ENCODE peak calls at places on chromosomes 6 and 20, in ten cellular contexts. F is cardiac muscle cell, K is OCI-LY7, P is psoas muscle, T is K562, C is tibial nerve, R is HepG2, Z is IMR-90, E is endothelial cell of umbilical vein, M is mesenchymal stem cell. O is an unnamed sample.

GRCh38 chr20:37430778-37431460 is 85.0 kb downstream of the SRC start:
- DNase-seq in F (no peak), K (no peak), P (no peak), T (no peak), C (no peak), R (no peak), Z (no peak), E (no peak), M (no peak), O (no peak)

GRCh38 chr6:21312118-21312517 is 281.4 kb upstream of the SOX4 start:
- DNase-seq in F (no peak), K (no peak), P (no peak), T (no peak), C (no peak), R (no peak), Z (no peak), E (no peak), M (no peak), O (no peak)

GRCh38 chr6:85464260-85464644 is 14.4 kb downstream of the NT5E start:
- DNase-seq in F (no peak), K (no peak), P (no peak), T (no peak), C (no peak), R (no peak), Z (peak; percentile 98), E (peak; percentile 98), M (peak; percentile 99), O (peak; percentile 85)

GRCh38 chr20:10040070-10040970 is 5.5 kb downstream of the ANKEF1 start:
- DNase-seq in F (no peak), K (no peak), P (no peak), T (no peak), C (no peak), R (peak; percentile 80), Z (peak; percentile 85), E (peak; percentile 74), M (peak; percentile 88), O (peak; percentile 13)

GRCh38 chr6:143336446-143337152 is 113.9 kb downstream of the ADAT2 start:
- DNase-seq in F (no peak), K (no peak), P (no peak), T (no peak), C (no peak), R (no peak), Z (peak; percentile 69), E (no peak), M (peak; percentile 47), O (peak; percentile 6)

GRCh38 chr6:105798057-105798456 is 288.1 kb upstream of the PRDM1 start:
- DNase-seq in F (no peak), K (no peak), P (no peak), T (no peak), C (peak; percentile 67), R (no peak), Z (peak; percentile 81), E (no peak), M (peak; percentile 74), O (peak; percentile 38)

GRCh38 chr6:34926655-34927054 is 37.6 kb downstream of the ANKS1A start:
- DNase-seq in F (no peak), K (no peak), P (no peak), T (no peak), C (no peak), R (no peak), Z (peak; percentile 64), E (no peak), M (peak; percentile 16), O (no peak)

GRCh38 chr6:19035454-19035853 is 648.3 kb downstream of the RNF144B start:
- DNase-seq in F (no peak), K (no peak), P (no peak), T (no peak), C (no peak), R (no peak), Z (no peak), E (no peak), M (no peak), O (no peak)

GRCh38 chr6:105384004-105384403 is 18.9 kb downstream of the PREP start:
- DNase-seq in F (no peak), K (no peak), P (no peak), T (peak; percentile 59), C (no peak), R (no peak), Z (no peak), E (no peak), M (no peak), O (no peak)

GRCh38 chr6:34953084-34954025 is 64.3 kb downstream of the ANKS1A start:
- DNase-seq in F (no peak), K (no peak), P (no peak), T (no peak), C (no peak), R (peak; percentile 97), Z (peak; percentile 80), E (peak; percentile 70), M (peak; percentile 91), O (no peak)

GRCh38 chr6:156437084-156437879 is 339.9 kb upstream of the ARID1B start:
- DNase-seq in F (no peak), K (no peak), P (no peak), T (no peak), C (no peak), R (no peak), Z (no peak), E (no peak), M (no peak), O (no peak)

GRCh38 chr6:139349464-139350020 is 24.9 kb downstream of the CITED2 start:
- DNase-seq in F (no peak), K (no peak), P (no peak), T (no peak), C (no peak), R (no peak), Z (no peak), E (no peak), M (no peak), O (no peak)

GRCh38 chr6:170243791-170244291 is 47.0 kb downstream of the DLL1 start:
- DNase-seq in F (no peak), K (no peak), P (no peak), T (no peak), C (no peak), R (no peak), Z (no peak), E (no peak), M (no peak), O (no peak)

GRCh38 chr20:31236953-31237352 is 20.5 kb upstream of the DEFB115 start:
- DNase-seq in F (no peak), K (no peak), P (no peak), T (no peak), C (no peak), R (no peak), Z (no peak), E (no peak), M (no peak), O (no peak)
- H3K9me3 ChIP-seq in F (peaks cover 25% of the 10 kb centered on the region), K (peaks cover 75% of the 10 kb centered on the region), P (peaks cover 59% of the 10 kb centered on the region), T (no peaks in the 10 kb centered on the region), C (peaks cover 4% of the 10 kb centered on the region), R (peaks cover 100% of the 10 kb centered on the region), Z (peaks cover 22% of the 10 kb centered on the region), E (peaks cover 35% of the 10 kb centered on the region), M (peaks cover 84% of the 10 kb centered on the region), O (peaks cover 83% of the 10 kb centered on the region)

DNA sequence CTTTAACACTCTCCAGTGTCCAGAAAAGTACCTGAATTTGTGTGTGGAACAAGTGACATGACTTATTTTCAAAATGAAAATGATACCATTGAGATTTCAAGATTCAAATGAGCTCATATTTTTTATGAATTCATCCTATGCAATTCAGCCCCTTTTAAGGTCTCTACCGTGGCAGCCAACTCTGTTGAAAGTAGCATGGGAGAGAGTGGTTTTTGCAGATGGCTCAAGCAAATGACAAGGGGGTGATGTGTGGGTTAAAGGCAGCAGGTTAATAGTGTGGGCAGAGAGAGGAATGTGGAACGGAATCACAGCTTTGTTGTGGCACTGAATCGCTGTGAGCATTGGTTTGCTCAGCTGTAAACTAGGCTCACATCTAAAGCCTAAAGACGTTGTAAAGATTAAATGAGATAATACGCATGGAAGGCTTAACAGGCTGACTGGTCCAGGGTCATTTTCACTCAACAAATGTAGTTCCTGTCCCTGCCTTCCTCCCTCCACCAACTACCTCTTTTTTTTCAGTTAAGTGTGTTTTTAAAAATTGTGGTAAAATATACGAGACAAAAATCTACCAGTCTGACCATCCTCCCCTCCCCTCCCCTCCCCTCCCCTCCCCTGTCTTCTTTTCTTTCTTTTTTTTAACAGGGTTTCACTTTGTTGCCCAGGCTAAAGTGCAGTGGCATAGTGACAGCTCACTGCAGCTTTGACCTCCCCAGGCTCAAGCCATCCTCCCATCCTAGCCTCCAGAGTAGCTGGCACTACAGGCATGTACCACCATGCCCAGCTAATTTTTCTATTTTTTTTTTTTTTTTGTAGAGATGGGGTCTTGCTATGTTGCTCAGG is 114.7 kb upstream of the ZNF217 start:
- DNase-seq in F (no peak), K (peak; percentile 38), P (no peak), T (no peak), C (no peak), R (no peak), Z (peak; percentile 85), E (no peak), M (peak; percentile 61), O (peak; percentile 41)
- H3K27ac ChIP-seq in F (no peak overlapping the region), K (peak overlapping the region; percentile 50), P (no peak overlapping the region), T (no peak overlapping the region), C (peak overlapping the region; percentile 66), R (no peak overlapping the region), Z (peak overlapping the region; percentile 44), E (no peak overlapping the region), M (peak overlapping the region; percentile 75), O (peak overlapping the region; percentile 49)

GRCh38 chr6:95581073-95581472 is 3.7 kb downstream of the MANEA start:
- DNase-seq in F (no peak), K (no peak), P (no peak), T (no peak), C (no peak), R (no peak), Z (peak; percentile 51), E (no peak), M (no peak), O (no peak)
- H3K9me3 ChIP-seq in F (no peaks in the 10 kb centered on the region), K (peaks cover 23% of the 10 kb centered on the region), P (no peaks in the 10 kb centered on the region), T (peaks cover 7% of the 10 kb centered on the region), C (no peaks in the 10 kb centered on the region), R (peaks cover 5% of the 10 kb centered on the region), Z (peaks cover 2% of the 10 kb centered on the region), E (no peaks in the 10 kb centered on the region), M (peaks cover 12% of the 10 kb centered on the region), O (peaks cover 2% of the 10 kb centered on the region)

DNA sequence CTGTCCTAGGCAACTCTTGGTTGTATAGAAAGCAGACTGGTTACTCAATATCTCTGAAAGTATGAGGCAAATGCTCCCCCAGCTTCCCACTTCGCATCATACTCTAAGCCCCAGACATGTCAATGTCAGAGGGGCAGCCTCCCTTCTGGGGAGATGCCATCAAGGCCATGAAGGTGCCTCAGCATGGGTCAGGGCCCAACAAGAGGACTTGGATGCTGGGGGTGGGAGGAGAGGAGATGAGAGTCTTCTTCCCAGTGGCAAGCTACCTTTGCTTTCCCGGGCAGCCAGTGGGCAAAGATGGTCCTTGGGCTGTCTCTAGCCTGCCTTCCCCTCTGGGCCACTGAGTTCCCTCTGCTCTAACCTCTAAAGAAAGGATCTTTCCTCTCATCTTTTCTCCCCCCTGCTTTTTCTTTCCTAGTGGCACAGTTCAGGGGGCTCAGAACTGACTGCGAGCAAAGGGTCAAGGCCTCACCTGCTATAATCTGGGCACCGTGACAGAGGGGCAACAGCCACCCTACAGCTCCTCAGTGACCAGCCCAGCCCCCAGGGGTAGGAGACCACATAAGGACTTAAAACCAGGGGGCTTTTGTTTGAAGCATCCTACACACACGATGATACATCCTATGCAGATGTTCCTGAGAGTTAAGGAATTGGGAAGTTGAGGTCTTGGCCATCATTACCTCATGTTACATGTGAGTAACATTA is 26.2 kb downstream of the MOCS1 start:
- DNase-seq in F (no peak), K (no peak), P (no peak), T (no peak), C (no peak), R (no peak), Z (no peak), E (no peak), M (no peak), O (no peak)
- H3K27ac ChIP-seq in F (no peak overlapping the region), K (no peak overlapping the region), P (no peak overlapping the region), T (no peak overlapping the region), C (no peak overlapping the region), R (no peak overlapping the region), Z (no peak overlapping the region), E (no peak overlapping the region), M (no peak overlapping the region), O (no peak overlapping the region)

O was measured in AG04450.